ENCODE peak calls at places on chromosome 3, in nine cellular contexts. S, N, P, B, W, X, U, G and L are unnamed samples.

GRCh38 chr3:19940643-19941042 is 6.3 kb upstream of the RAB5A start:
- DNase-seq in S (no peak), N (no peak), P (no peak), B (no peak), W (no peak), X (no peak), U (no peak), G (no peak), L (no peak)

GRCh38 chr3:14319654-14320182 is 82.7 kb upstream of the SLC6A6 start:
- DNase-seq in S (no peak), N (no peak), P (peak), B (no peak), W (no peak), X (peak), U (no peak), G (peak), L (peak)

GRCh38 chr3:167814441-167814951 is 79.0 kb downstream of the SERPINI1 start:
- DNase-seq in S (no peak), N (no peak), P (no peak), B (no peak), W (peak), X (peak), U (no peak), G (peak), L (no peak)

GRCh38 chr3:127671523-127672428 is 976 bp upstream of the ABTB1 start:
- DNase-seq in S (no peak), N (peak), P (no peak), B (no peak), W (no peak), X (peak), U (peak), G (peak), L (peak)

GRCh38 chr3:194321666-194322640 is 29.2 kb downstream of the CPN2 start:
- DNase-seq in S (no peak), N (no peak), P (no peak), B (no peak), W (no peak), X (no peak), U (no peak), G (peak), L (no peak)

GRCh38 chr3:23804441-23805227 is 1.1 kb upstream of the UBE2E1 start:
- DNase-seq in S (no peak), N (no peak), P (no peak), B (no peak), W (no peak), X (no peak), U (no peak), G (no peak), L (no peak)

GRCh38 chr3:139100821-139101220 is 56.1 kb upstream of the PRR23C start:
- DNase-seq in S (no peak), N (no peak), P (no peak), B (no peak), W (no peak), X (no peak), U (no peak), G (no peak), L (no peak)

GRCh38 chr3:194030372-194030771 is 105.6 kb upstream of the HES1 start:
- DNase-seq in S (no peak), N (peak), P (no peak), B (no peak), W (no peak), X (no peak), U (no peak), G (peak), L (peak)

GRCh38 chr3:150763122-150763840 is at the start of gene SIAH2:
- DNase-seq in S (peak), N (peak), P (peak), B (peak), W (peak), X (peak), U (peak), G (peak), L (peak)

GRCh38 chr3:171264758-171265157 is 195.4 kb downstream of the TNIK start:
- DNase-seq in S (no peak), N (no peak), P (no peak), B (no peak), W (no peak), X (no peak), U (no peak), G (no peak), L (no peak)

GRCh38 chr3:70231224-70231623 is 81.2 kb downstream of the MDFIC2 start:
- DNase-seq in S (no peak), N (no peak), P (no peak), B (no peak), W (no peak), X (no peak), U (no peak), G (no peak), L (no peak)

GRCh38 chr3:19342428-19342827 is 194.1 kb downstream of the KCNH8 start:
- DNase-seq in S (no peak), N (no peak), P (no peak), B (no peak), W (no peak), X (no peak), U (no peak), G (no peak), L (no peak)

GRCh38 chr3:123692671-123693070 is 107.8 kb upstream of the HACD2 start:
- DNase-seq in S (no peak), N (no peak), P (no peak), B (no peak), W (no peak), X (no peak), U (no peak), G (no peak), L (no peak)

GRCh38 chr3:62585861-62586260 is 212.5 kb upstream of the FEZF2 start:
- DNase-seq in S (no peak), N (no peak), P (no peak), B (no peak), W (no peak), X (peak), U (no peak), G (no peak), L (no peak)

GRCh38 chr3:107241217-107241616 is 136.0 kb upstream of the CCDC54 start:
- DNase-seq in S (peak), N (peak), P (peak), B (no peak), W (peak), X (peak), U (no peak), G (peak), L (peak)

GRCh38 chr3:15941958-15942357 is 144.2 kb upstream of the ANKRD28 start:
- DNase-seq in S (no peak), N (no peak), P (no peak), B (no peak), W (no peak), X (no peak), U (no peak), G (no peak), L (no peak)

GRCh38 chr3:100893590-100893989 is 99.6 kb downstream of the ABI3BP start:
- DNase-seq in S (peak), N (no peak), P (peak), B (no peak), W (no peak), X (peak), U (no peak), G (no peak), L (no peak)

GRCh38 chr3:104846270-104846669 is 520.4 kb upstream of the ALCAM start:
- DNase-seq in S (no peak), N (no peak), P (no peak), B (no peak), W (no peak), X (peak), U (no peak), G (no peak), L (no peak)

GRCh38 chr3:75218577-75218976 is 445.6 kb upstream of the FRG2C start:
- DNase-seq in S (no peak), N (no peak), P (no peak), B (no peak), W (no peak), X (no peak), U (no peak), G (no peak), L (no peak)

GRCh38 chr3:196740476-196741400 is 1.1 kb downstream of the PAK2 start:
- DNase-seq in S (no peak), N (peak), P (peak), B (peak), W (peak), X (peak), U (no peak), G (no peak), L (peak)

GRCh38 chr3:142963266-142964149 is at the start of gene PAQR9:
- DNase-seq in S (no peak), N (peak), P (peak), B (no peak), W (no peak), X (peak), U (no peak), G (no peak), L (peak)

GRCh38 chr3:33645060-33645841 is 72.8 kb downstream of the CLASP2 start:
- DNase-seq in S (no peak), N (peak), P (no peak), B (peak), W (no peak), X (no peak), U (peak), G (no peak), L (no peak)

GRCh38 chr3:113287818-113288648 is 76.7 kb downstream of the BOC start:
- DNase-seq in S (no peak), N (peak), P (peak), B (peak), W (peak), X (peak), U (peak), G (no peak), L (peak)